ENCODE peak calls at places on chromosome 19, in six cellular contexts. O, R, Q, E, W and H are unnamed samples.

GRCh38 chr19:37654525-37654832 is 786 bp downstream of the ZFP30 start:
- DNase-seq in O (no peak), R (no peak), Q (no peak), E (peak), W (no peak), H (peak)

GRCh38 chr19:56273563-56274117 is 1.1 kb downstream of the EDDM13 start:
- DNase-seq in O (no peak), R (no peak), Q (no peak), E (peak), W (no peak), H (no peak)

GRCh38 chr19:54155694-54156093 is 3.8 kb downstream of the LENG1 start:
- DNase-seq in O (no peak), R (no peak), Q (no peak), E (no peak), W (no peak), H (no peak)

GRCh38 chr19:53541971-53542370 is 4.0 kb downstream of the ZNF331 start:
- DNase-seq in O (no peak), R (no peak), Q (no peak), E (no peak), W (no peak), H (no peak)

GRCh38 chr19:31274266-31274963 is 74.8 kb downstream of the TSHZ3 start:
- DNase-seq in O (no peak), R (no peak), Q (no peak), E (no peak), W (no peak), H (no peak)

GRCh38 chr19:47004012-47004465 is 15.6 kb upstream of the NPAS1 start:
- DNase-seq in O (no peak), R (no peak), Q (no peak), E (no peak), W (no peak), H (no peak)

GRCh38 chr19:37304190-37304883 is 66.6 kb upstream of the ZNF527 start:
- DNase-seq in O (peak), R (no peak), Q (peak), E (no peak), W (peak), H (no peak)

GRCh38 chr19:50371914-50372475 is 4.3 kb upstream of the NR1H2 start:
- DNase-seq in O (no peak), R (no peak), Q (no peak), E (no peak), W (no peak), H (peak)

GRCh38 chr19:29625316-29625715 is 19.2 kb downstream of the POP4 start:
- DNase-seq in O (no peak), R (no peak), Q (no peak), E (no peak), W (no peak), H (no peak)

GRCh38 chr19:29832801-29833200 is 21.0 kb downstream of the CCNE1 start:
- DNase-seq in O (no peak), R (no peak), Q (no peak), E (no peak), W (no peak), H (no peak)

GRCh38 chr19:54096642-54097106 is 3.9 kb downstream of the OSCAR start:
- DNase-seq in O (no peak), R (peak), Q (peak), E (peak), W (peak), H (no peak)

GRCh38 chr19:29872224-29872731 is 60.5 kb downstream of the CCNE1 start:
- DNase-seq in O (no peak), R (no peak), Q (no peak), E (no peak), W (no peak), H (no peak)

GRCh38 chr19:15443325-15443724 is 6.4 kb downstream of the WIZ start:
- DNase-seq in O (no peak), R (no peak), Q (no peak), E (no peak), W (no peak), H (no peak)

GRCh38 chr19:29531458-29532025 is 5.7 kb downstream of the VSTM2B start:
- DNase-seq in O (no peak), R (no peak), Q (no peak), E (no peak), W (no peak), H (no peak)

GRCh38 chr19:13835791-13836723 is 40.8 kb downstream of the ZSWIM4 start:
- DNase-seq in O (peak), R (no peak), Q (no peak), E (no peak), W (no peak), H (peak)

GRCh38 chr19:36528921-36529518 is 949 bp upstream of the ZNF260 start:
- DNase-seq in O (no peak), R (no peak), Q (no peak), E (no peak), W (peak), H (peak)

GRCh38 chr19:41998246-41999020 is 4.4 kb upstream of the ATP1A3 start:
- DNase-seq in O (peak), R (no peak), Q (peak), E (peak), W (peak), H (peak)

GRCh38 chr19:15187026-15188007 is 13.5 kb downstream of the NOTCH3 start:
- DNase-seq in O (no peak), R (no peak), Q (no peak), E (no peak), W (peak), H (peak)

GRCh38 chr19:42024622-42025111 is 30.6 kb upstream of the ATP1A3 start:
- DNase-seq in O (peak), R (no peak), Q (peak), E (peak), W (peak), H (no peak)

GRCh38 chr19:58038688-58039204 is 4.9 kb downstream of the ZSCAN1 start:
- DNase-seq in O (no peak), R (no peak), Q (no peak), E (no peak), W (no peak), H (peak)

GRCh38 chr19:43395561-43395960 is 19.1 kb upstream of the TEX101 start:
- DNase-seq in O (no peak), R (no peak), Q (peak), E (no peak), W (no peak), H (no peak)

GRCh38 chr19:46841458-46842083 is 9.1 kb downstream of the AP2S1 start:
- DNase-seq in O (no peak), R (peak), Q (peak), E (peak), W (peak), H (no peak)

GRCh38 chr19:11692127-11692790 is 46.5 kb downstream of the ZNF823 start:
- DNase-seq in O (no peak), R (no peak), Q (no peak), E (no peak), W (no peak), H (no peak)

GRCh38 chr19:54462072-54462712 is 1.4 kb downstream of the LENG9 start:
- DNase-seq in O (no peak), R (no peak), Q (peak), E (no peak), W (no peak), H (no peak)

GRCh38 chr19:28956421-28956820 is 256.5 kb downstream of the UQCRFS1 start:
- DNase-seq in O (no peak), R (no peak), Q (no peak), E (no peak), W (no peak), H (no peak)

GRCh38 chr19:17075035-17075859 is at the start of the genes HAUS8 and MYO9B:
- DNase-seq in O (peak), R (peak), Q (peak), E (peak), W (peak), H (peak)

GRCh38 chr19:46976845-46977320 is 42.8 kb upstream of the NPAS1 start:
- DNase-seq in O (peak), R (no peak), Q (no peak), E (peak), W (peak), H (peak)

GRCh38 chr19:34336781-34337271 is 28.2 kb upstream of the GPI start:
- DNase-seq in O (no peak), R (peak), Q (no peak), E (peak), W (peak), H (peak)

GRCh38 chr19:1938071-1938470 is 2.9 kb upstream of the CSNK1G2 start:
- DNase-seq in O (no peak), R (no peak), Q (no peak), E (no peak), W (no peak), H (no peak)

GRCh38 chr19:54662730-54663129 is at the start of gene LILRB4:
- DNase-seq in O (peak), R (peak), Q (peak), E (no peak), W (peak), H (peak)

GRCh38 chr19:52638601-52639000 is 446 bp upstream of the ZNF83 start:
- DNase-seq in O (no peak), R (no peak), Q (peak), E (peak), W (peak), H (no peak)

GRCh38 chr19:48565090-48565489 is 13.1 kb downstream of the SULT2B1 start:
- DNase-seq in O (no peak), R (no peak), Q (no peak), E (peak), W (no peak), H (peak)

GRCh38 chr19:277131-277530 is 14.1 kb downstream of the PLPP2 start:
- DNase-seq in O (no peak), R (no peak), Q (no peak), E (no peak), W (no peak), H (no peak)

GRCh38 chr19:33819875-33820781 is 23.5 kb downstream of the KCTD15 start:
- DNase-seq in O (peak), R (peak), Q (peak), E (peak), W (peak), H (peak)

GRCh38 chr19:41701401-41702075 is 6.9 kb upstream of the CEACAM5 start:
- DNase-seq in O (no peak), R (no peak), Q (peak), E (no peak), W (no peak), H (peak)

GRCh38 chr19:49339364-49340068 is 4.3 kb downstream of the CD37 start:
- DNase-seq in O (peak), R (peak), Q (peak), E (peak), W (peak), H (no peak)

GRCh38 chr19:51142119-51142518 is at the start of gene SIGLEC7:
- DNase-seq in O (peak), R (peak), Q (peak), E (no peak), W (peak), H (peak)

GRCh38 chr19:29216021-29216420 is 3.1 kb upstream of the UQCRFS1 start:
- DNase-seq in O (no peak), R (no peak), Q (no peak), E (no peak), W (no peak), H (no peak)

GRCh38 chr19:49921871-49922755 is 6.9 kb upstream of the ATF5 start:
- DNase-seq in O (no peak), R (no peak), Q (no peak), E (peak), W (no peak), H (peak)

DNA sequence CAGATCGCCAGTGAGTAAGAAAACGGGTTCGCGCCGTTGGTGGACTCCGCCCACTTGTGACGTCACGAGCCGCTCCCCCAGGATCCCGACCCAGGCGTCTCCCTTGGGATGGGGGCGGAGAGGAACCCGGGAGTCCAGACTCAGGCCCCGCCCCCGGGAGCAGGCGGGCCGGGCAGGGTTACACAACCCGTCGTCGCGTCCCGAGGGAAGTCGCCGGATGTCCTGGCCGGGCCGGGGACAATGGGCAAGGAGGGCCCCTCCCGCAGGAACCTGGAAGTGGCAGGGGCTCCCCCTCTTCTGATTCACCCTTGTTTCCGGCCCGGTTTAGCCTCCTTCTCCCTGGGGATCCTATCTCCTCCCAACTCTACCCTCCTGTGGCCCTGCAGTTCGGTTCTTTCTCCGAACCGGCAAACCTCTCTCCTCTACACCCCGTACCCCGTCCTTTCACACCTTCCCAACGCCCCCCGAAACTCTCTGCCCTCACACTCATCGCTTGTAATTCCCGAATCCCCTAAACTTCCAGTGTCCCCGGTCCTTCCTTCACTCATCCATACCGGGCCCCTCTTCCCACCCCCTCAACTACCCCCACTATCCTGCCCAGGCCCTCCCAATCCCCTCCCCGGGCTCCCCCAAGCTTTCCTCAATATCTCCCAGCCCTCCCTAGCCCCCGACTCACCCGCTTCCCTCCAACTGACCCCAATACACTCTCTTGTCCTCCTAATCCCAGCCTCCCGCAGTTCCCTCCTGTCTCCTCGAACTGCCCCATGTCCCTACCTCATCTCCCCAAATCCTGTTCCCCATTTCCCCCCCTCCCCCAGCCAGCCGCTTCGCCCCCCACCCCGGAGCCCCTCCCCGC is 20.0 kb upstream of the ERCC1 start:
- DNase-seq in O (peak), R (peak), Q (peak), E (peak), W (peak), H (peak)
- TF ChIP-seq POLR2A in O (no peak), R (peak), Q (peak), E (peak), W (peak), H (no peak)

DNA sequence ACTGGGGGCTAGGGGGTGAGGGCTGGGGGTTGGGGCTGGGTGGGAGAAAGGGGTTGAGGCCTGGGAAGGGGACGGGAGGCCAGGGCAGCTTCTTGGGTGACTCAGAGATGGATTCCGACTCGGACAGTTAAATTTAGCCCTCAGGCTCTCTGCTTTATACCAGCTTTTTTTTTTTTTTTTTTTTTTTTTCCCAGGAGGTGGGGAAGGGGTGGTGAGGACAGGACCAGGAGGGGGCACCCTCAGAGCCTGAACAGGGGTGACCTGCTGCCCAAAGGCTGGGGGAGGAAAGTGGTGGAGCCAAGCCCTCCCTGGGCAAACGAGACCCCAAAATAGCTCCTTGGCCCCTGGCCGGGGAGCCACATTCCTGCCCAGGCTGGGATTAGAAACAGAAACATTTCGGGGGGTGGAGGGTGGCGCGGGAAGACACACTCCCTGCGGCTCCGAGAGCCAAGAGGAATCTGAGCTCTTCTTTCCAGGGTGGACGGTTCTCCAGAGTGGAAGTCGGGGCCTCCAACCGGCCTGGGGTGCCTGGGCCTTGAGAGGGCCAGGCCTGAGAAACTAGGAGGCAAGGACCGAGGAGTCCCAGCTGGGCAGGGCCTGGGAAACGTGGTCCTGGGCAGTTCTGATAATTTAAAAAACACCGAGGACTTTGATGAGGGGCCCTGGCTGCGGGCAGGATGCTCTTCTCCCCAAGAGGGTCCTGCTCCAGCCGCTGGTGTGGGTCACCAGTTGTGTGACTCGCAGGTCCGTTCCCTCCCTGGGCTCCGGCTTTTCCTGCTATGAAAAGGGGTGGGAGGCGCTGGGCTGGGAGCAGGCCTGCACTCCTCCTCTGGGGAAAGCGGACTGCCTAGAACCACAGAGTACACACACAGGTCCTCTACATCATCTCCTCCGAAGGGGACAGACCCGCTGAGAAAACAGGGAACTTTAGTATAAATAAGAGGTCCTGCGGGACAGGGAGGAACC is 813 bp upstream of the DMPK start:
- DNase-seq in O (no peak), R (no peak), Q (peak), E (peak), W (peak), H (no peak)
- TF ChIP-seq POLR2A in O (no peak), R (no peak), Q (peak), E (no peak), W (no peak), H (no peak)

GRCh38 chr19:7677664-7678311 is 898 bp downstream of the MCEMP1 start:
- DNase-seq in O (no peak), R (no peak), Q (no peak), E (no peak), W (no peak), H (peak)

GRCh38 chr19:7681336-7682174 is 922 bp downstream of the TRAPPC5 start:
- DNase-seq in O (peak), R (peak), Q (peak), E (peak), W (peak), H (peak)

GRCh38 chr19:7680606-7681335 is at the start of gene TRAPPC5:
- DNase-seq in O (peak), R (peak), Q (peak), E (peak), W (peak), H (peak)

GRCh38 chr19:7679017-7679720 is 1.5 kb upstream of the TRAPPC5 start:
- DNase-seq in O (no peak), R (no peak), Q (peak), E (no peak), W (peak), H (peak)

GRCh38 chr19:7679771-7680605 is 645 bp upstream of the TRAPPC5 start:
- DNase-seq in O (no peak), R (no peak), Q (no peak), E (no peak), W (no peak), H (no peak)
- TF ChIP-seq POLR2A in O (no peak), R (no peak), Q (no peak), E (no peak), W (no peak), H (no peak)

GRCh38 chr19:6752257-6753177 is 13.0 kb downstream of the TRIP10 start:
- DNase-seq in O (no peak), R (no peak), Q (peak), E (no peak), W (no peak), H (no peak)

GRCh38 chr19:6751189-6751588 is 11.7 kb downstream of the TRIP10 start:
- DNase-seq in O (no peak), R (no peak), Q (no peak), E (no peak), W (no peak), H (no peak)

GRCh38 chr19:6754136-6754535 is 13.1 kb downstream of the SH2D3A start:
- DNase-seq in O (no peak), R (no peak), Q (no peak), E (no peak), W (no peak), H (no peak)

GRCh38 chr19:6754653-6755463 is 12.4 kb downstream of the SH2D3A start:
- DNase-seq in O (no peak), R (no peak), Q (no peak), E (no peak), W (no peak), H (no peak)

GRCh38 chr19:6753178-6754031 is 13.8 kb downstream of the SH2D3A start:
- DNase-seq in O (peak), R (peak), Q (peak), E (peak), W (peak), H (peak)
- TF ChIP-seq POLR2A in O (no peak), R (no peak), Q (peak), E (no peak), W (no peak), H (peak)

GRCh38 chr19:2969104-2969504 is 8.3 kb upstream of the TLE6 start:
- DNase-seq in O (peak), R (peak), Q (peak), E (no peak), W (peak), H (no peak)

GRCh38 chr19:2970201-2970838 is 7.0 kb upstream of the TLE6 start:
- DNase-seq in O (peak), R (no peak), Q (no peak), E (no peak), W (no peak), H (no peak)

GRCh38 chr19:2963122-2963521 is 14.2 kb upstream of the TLE6 start:
- DNase-seq in O (no peak), R (no peak), Q (no peak), E (no peak), W (no peak), H (no peak)

GRCh38 chr19:2964874-2965273 is 12.5 kb upstream of the TLE6 start:
- DNase-seq in O (no peak), R (no peak), Q (no peak), E (no peak), W (no peak), H (no peak)

DNA sequence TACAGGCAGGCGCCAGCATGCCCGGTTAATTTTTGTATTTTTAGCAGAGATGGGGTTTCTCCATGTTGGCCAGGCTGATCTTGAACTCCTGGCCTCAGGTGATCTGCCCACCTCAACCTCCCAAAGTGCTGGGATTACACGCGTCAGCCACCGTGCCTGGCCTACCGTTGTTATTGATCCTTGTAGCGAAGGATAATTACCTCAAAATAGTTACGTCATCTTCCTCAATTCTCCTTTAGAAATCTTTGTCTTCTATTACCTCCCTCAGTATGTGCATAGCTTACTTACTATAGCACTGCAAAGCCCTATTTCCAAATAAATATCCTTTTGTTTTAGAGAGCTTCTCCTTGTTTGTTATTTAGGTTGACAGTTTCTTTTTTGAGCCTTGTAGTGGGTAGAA is 9.4 kb upstream of the TLE6 start:
- DNase-seq in O (no peak), R (no peak), Q (no peak), E (no peak), W (no peak), H (no peak)
- TF ChIP-seq POLR2A in O (no peak), R (no peak), Q (no peak), E (no peak), W (no peak), H (no peak)

GRCh38 chr19:40231544-40232424 is 5.3 kb upstream of the CCNP start:
- DNase-seq in O (peak), R (no peak), Q (no peak), E (no peak), W (no peak), H (no peak)
- TF ChIP-seq POLR2A in O (no peak), R (no peak), Q (no peak), E (no peak), W (no peak), H (no peak)